ENCODE peak calls at places on chromosome 9, in four cellular contexts. C, Q, F and K are unnamed samples. For H3K9me3, the result is how much of the 10 kb centered on the place peaks cover.

GRCh38 chr9:136117291-136118060 is 1.2 kb downstream of the TMEM250 start:
- DNase-seq in C (no peak), Q (no peak), F (peak), K (no peak)

GRCh38 chr9:133242241-133242640 is 32.8 kb downstream of the ABO start:
- DNase-seq in C (no peak), Q (no peak), F (no peak), K (no peak)

GRCh38 chr9:33250458-33250995 is 10.6 kb downstream of the SPINK4 start:
- DNase-seq in C (no peak), Q (peak), F (no peak), K (no peak)

GRCh38 chr9:100277166-100277979 is 75.4 kb downstream of the TEX10 start:
- DNase-seq in C (no peak), Q (peak), F (no peak), K (no peak)

GRCh38 chr9:97889941-97890557 is 32.3 kb downstream of the TRMO start:
- DNase-seq in C (no peak), Q (no peak), F (peak), K (peak)

GRCh38 chr9:120366646-120367019 is 213.3 kb downstream of the CDK5RAP2 start:
- DNase-seq in C (peak), Q (peak), F (no peak), K (no peak)

GRCh38 chr9:105244996-105245719 is 707 bp downstream of the SLC44A1 start:
- DNase-seq in C (peak), Q (no peak), F (peak), K (peak)

GRCh38 chr9:128027166-128027539 is 40.0 kb downstream of the NAIF1 start:
- DNase-seq in C (no peak), Q (no peak), F (peak), K (peak)

GRCh38 chr9:109427886-109428285 is 70.2 kb downstream of the PTPN3 start:
- DNase-seq in C (no peak), Q (no peak), F (no peak), K (no peak)

GRCh38 chr9:105901514-105902109 is 207.3 kb downstream of the TMEM38B start:
- DNase-seq in C (no peak), Q (peak), F (no peak), K (no peak)

GRCh38 chr9:89750117-89750551 is 145.3 kb downstream of the GADD45G start:
- DNase-seq in C (no peak), Q (no peak), F (no peak), K (peak)

GRCh38 chr9:86405926-86406325 is 51.7 kb upstream of the TUT7 start:
- DNase-seq in C (no peak), Q (peak), F (no peak), K (no peak)

GRCh38 chr9:123434619-123435240 is 78.7 kb downstream of the CRB2 start:
- DNase-seq in C (no peak), Q (no peak), F (no peak), K (no peak)

GRCh38 chr9:132896906-132897305 is 18.2 kb downstream of the SPACA9 start:
- DNase-seq in C (no peak), Q (no peak), F (no peak), K (no peak)

GRCh38 chr9:36053971-36054370 is 17.3 kb downstream of the RECK start:
- DNase-seq in C (no peak), Q (peak), F (no peak), K (no peak)

GRCh38 chr9:21031091-21031817 is at the start of gene HACD4:
- DNase-seq in C (peak), Q (peak), F (peak), K (peak)

GRCh38 chr9:74138182-74138581 is 359.0 kb upstream of the RORB start:
- DNase-seq in C (no peak), Q (no peak), F (no peak), K (no peak)

GRCh38 chr9:37827483-37828165 is 27.0 kb downstream of the DCAF10 start:
- DNase-seq in C (no peak), Q (no peak), F (no peak), K (no peak)

GRCh38 chr9:99093492-99093791 is 11.5 kb upstream of the TGFBR1 start:
- DNase-seq in C (no peak), Q (no peak), F (no peak), K (no peak)

GRCh38 chr9:98781588-98782383 is 14.6 kb downstream of the ANKS6 start:
- DNase-seq in C (peak), Q (no peak), F (peak), K (no peak)

GRCh38 chr9:70553718-70554673 is 139.5 kb upstream of the KLF9 start:
- DNase-seq in C (peak), Q (peak), F (no peak), K (no peak)

GRCh38 chr9:70510157-70510770 is 95.8 kb upstream of the KLF9 start:
- DNase-seq in C (no peak), Q (no peak), F (peak), K (no peak)

GRCh38 chr9:84570482-84571154 is 98.9 kb upstream of the NTRK2 start:
- DNase-seq in C (no peak), Q (no peak), F (no peak), K (no peak)

GRCh38 chr9:136511670-136512592 is 29.1 kb upstream of the SEC16A start:
- DNase-seq in C (peak), Q (no peak), F (no peak), K (no peak)

GRCh38 chr9:121559183-121559582 is 59.5 kb upstream of the GGTA1 start:
- DNase-seq in C (no peak), Q (peak), F (no peak), K (no peak)

GRCh38 chr9:121991305-121991661 is 101.8 kb downstream of the TTLL11 start:
- DNase-seq in C (no peak), Q (no peak), F (no peak), K (no peak)

GRCh38 chr9:38281917-38282316 is 110.6 kb upstream of the ALDH1B1 start:
- DNase-seq in C (no peak), Q (no peak), F (no peak), K (no peak)

GRCh38 chr9:121670447-121670846 is 19.0 kb downstream of the DAB2IP start:
- DNase-seq in C (no peak), Q (peak), F (no peak), K (no peak)

GRCh38 chr9:106557996-106558667 is 304.8 kb upstream of the ZNF462 start:
- DNase-seq in C (no peak), Q (no peak), F (no peak), K (no peak)

GRCh38 chr9:133771486-133772482 is 33.6 kb upstream of the SARDH start:
- DNase-seq in C (no peak), Q (no peak), F (peak), K (no peak)

GRCh38 chr9:36739538-36740116 is 166.9 kb downstream of the MELK start:
- DNase-seq in C (no peak), Q (no peak), F (no peak), K (no peak)

GRCh38 chr9:13513710-13514444 is 234.4 kb upstream of the MPDZ start:
- DNase-seq in C (no peak), Q (no peak), F (no peak), K (no peak)

GRCh38 chr9:70813141-70813540 is 308.3 kb downstream of the TRPM3 start:
- DNase-seq in C (no peak), Q (no peak), F (no peak), K (no peak)

GRCh38 chr9:94533155-94533554 is 21.7 kb upstream of the PCAT7 start:
- DNase-seq in C (no peak), Q (no peak), F (no peak), K (no peak)

GRCh38 chr9:134434896-134435506 is 108.7 kb downstream of the RXRA start:
- DNase-seq in C (peak), Q (peak), F (peak), K (peak)

GRCh38 chr9:136416427-136416826 is 6.0 kb downstream of the PMPCA start:
- DNase-seq in C (no peak), Q (no peak), F (no peak), K (no peak)

GRCh38 chr9:138122201-138122600 is 244.6 kb downstream of the CACNA1B start:
- DNase-seq in C (no peak), Q (no peak), F (no peak), K (no peak)
- H3K9me3 ChIP-seq in C (under half), Q (under half), F (under half), K (under half)

GRCh38 chr9:40927851-40928802 is 200.4 kb downstream of the FOXD4L6 start:
- DNase-seq in C (no peak), Q (no peak), F (no peak), K (no peak)

GRCh38 chr9:40926404-40927259 is 201.8 kb downstream of the FOXD4L6 start:
- DNase-seq in C (no peak), Q (no peak), F (no peak), K (no peak)

GRCh38 chr9:40925149-40925548 is 203.3 kb downstream of the FOXD4L6 start:
- DNase-seq in C (no peak), Q (no peak), F (no peak), K (no peak)

GRCh38 chr9:40928803-40929487 is 199.5 kb downstream of the FOXD4L6 start:
- DNase-seq in C (peak), Q (no peak), F (no peak), K (no peak)

GRCh38 chr9:40927260-40927631 is 201.2 kb downstream of the FOXD4L6 start:
- DNase-seq in C (no peak), Q (no peak), F (no peak), K (no peak)
- H3K9me3 ChIP-seq in C (under half), Q (under half), F (under half), K (under half)

GRCh38 chr9:113903514-113904077 is 27.5 kb downstream of the ZNF618 start:
- DNase-seq in C (no peak), Q (peak), F (no peak), K (no peak)

GRCh38 chr9:113909421-113909820 is 33.3 kb downstream of the ZNF618 start:
- DNase-seq in C (no peak), Q (no peak), F (no peak), K (no peak)

GRCh38 chr9:113907282-113907681 is 31.2 kb downstream of the ZNF618 start:
- DNase-seq in C (no peak), Q (no peak), F (no peak), K (no peak)

GRCh38 chr9:113910036-113910639 is 34.0 kb downstream of the ZNF618 start:
- DNase-seq in C (no peak), Q (no peak), F (no peak), K (no peak)

DNA sequence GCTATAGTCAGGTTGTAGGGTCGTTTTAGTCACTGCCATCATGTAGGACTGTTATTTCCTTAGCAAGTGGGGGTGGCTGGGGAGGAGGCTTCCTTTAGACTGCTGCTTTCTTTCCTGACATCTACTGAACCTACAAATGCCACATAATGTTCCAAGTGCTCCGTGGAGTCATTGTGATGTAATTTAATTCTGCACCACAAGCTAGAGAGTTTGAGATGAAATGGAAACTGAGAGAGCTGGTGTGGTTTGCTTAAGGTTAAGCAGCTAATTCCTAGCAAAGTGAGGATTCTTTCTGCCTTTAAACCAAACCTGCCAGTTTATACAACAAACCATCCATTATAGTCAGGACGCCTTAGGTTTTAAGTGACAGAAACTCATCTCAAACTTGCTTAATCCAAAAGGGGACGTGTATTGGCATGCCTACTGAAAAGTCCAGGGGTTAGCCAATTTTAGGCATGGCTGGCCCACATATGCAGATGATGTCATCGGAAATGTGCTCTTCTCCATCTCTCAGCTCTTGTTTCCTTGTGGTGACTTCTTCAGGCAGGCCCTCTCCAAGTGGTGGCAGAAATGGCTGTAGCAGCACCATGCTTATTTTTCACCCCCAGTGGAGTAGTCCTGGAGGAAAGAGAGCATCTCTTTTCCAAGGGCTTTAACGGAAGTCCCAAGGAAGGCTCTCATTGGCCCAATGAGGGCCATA is 30.5 kb downstream of the ZNF618 start:
- DNase-seq in C (no peak), Q (peak), F (no peak), K (no peak)
- H3K9me3 ChIP-seq in C (under half), Q (under half), F (under half), K (under half)

GRCh38 chr9:96817973-96818372 is 36.3 kb downstream of the ZNF782 start:
- DNase-seq in C (no peak), Q (no peak), F (no peak), K (no peak)
- H3K9me3 ChIP-seq in C (half or more), Q (under half), F (half or more), K (half or more)

DNA sequence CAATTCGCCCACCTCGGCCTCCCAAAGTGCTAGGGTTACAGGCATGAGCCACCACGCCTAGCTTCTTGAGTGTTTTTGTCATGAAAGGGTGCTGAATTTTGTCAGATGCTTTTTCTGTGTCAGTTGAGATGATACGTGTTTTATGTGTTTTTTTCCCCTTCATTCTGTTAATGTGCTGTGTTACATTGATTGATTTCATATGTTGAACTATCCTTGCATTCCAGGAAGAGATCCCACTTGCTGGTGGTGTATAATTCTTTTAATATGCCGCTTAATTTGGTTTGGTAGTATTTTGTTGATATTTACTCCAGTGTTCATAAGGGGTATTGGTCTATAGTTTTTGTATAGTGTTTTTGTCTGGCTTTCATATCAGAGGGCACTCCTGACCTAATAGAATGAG is 13.6 kb downstream of the ZBTB43 start:
- DNase-seq in C (no peak), Q (no peak), F (no peak), K (no peak)
- H3K9me3 ChIP-seq in C (under half), Q (under half), F (under half), K (under half)

DNA sequence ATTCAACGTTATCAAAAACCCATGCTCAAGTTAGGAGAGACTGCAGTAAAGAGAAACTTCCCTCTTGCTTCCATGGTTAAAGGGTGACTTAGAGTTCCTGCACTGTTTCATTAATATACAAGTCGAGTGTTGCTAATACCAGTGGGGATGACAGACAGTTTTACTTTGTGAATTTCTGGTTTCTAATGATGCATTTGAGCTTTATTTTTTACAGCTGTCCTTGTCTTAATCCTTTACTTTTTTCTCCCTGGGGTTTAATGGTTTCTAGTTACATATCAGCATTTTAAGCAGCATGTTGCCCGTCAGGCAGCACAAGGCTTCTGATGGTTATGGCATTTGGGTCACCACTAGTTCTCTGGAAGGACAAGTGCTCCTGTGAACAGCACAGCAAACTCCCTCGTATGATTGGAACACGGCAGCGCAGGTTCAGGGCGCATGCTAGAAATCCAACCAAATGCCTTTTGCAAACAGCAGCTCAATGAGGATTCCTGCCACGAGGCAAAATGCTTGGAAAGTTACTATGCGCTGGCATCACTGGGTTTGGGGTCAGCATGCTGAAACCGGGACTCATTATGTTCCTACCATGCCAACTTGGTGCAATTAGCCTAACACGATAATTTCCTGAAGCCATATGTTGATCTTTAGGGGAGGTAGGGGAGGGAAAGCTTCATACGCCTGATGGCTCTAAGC is 463.8 kb downstream of the BNC2 start:
- DNase-seq in C (no peak), Q (no peak), F (no peak), K (no peak)
- H3K9me3 ChIP-seq in C (under half), Q (under half), F (under half), K (under half)

GRCh38 chr9:91714020-91714721 is 235.9 kb downstream of the ROR2 start:
- DNase-seq in C (peak), Q (peak), F (peak), K (no peak)

GRCh38 chr9:91705386-91705785 is 244.6 kb downstream of the ROR2 start:
- DNase-seq in C (no peak), Q (no peak), F (no peak), K (no peak)

GRCh38 chr9:91711755-91712591 is 238.1 kb downstream of the ROR2 start:
- DNase-seq in C (no peak), Q (peak), F (peak), K (no peak)

GRCh38 chr9:91712811-91713210 is 237.2 kb downstream of the ROR2 start:
- DNase-seq in C (no peak), Q (no peak), F (no peak), K (no peak)

GRCh38 chr9:91710148-91710547 is 239.9 kb downstream of the ROR2 start:
- DNase-seq in C (no peak), Q (no peak), F (no peak), K (no peak)
- H3K9me3 ChIP-seq in C (under half), Q (under half), F (under half), K (under half)